ENCODE peak calls at places on chromosomes 16 and 17, in four cellular contexts. L is GM06990, Y is AG04450, R is psoas muscle. S is an unnamed sample.

GRCh38 chr16:23836404-23837291 is 865 bp downstream of the PRKCB start:
- DNase-seq in L (peak), R (peak), Y (no peak), S (no peak)

GRCh38 chr16:49513040-49513439 is 139.4 kb downstream of the C16orf78 start:
- DNase-seq in R (no peak), Y (no peak), L (no peak), S (no peak)

GRCh38 chr16:3058173-3059030 is 7.0 kb upstream of the IL32 start:
- DNase-seq in Y (no peak), R (peak), L (peak), S (no peak)

GRCh38 chr16:72677662-72678447 is 370.1 kb downstream of the ZFHX3 start:
- DNase-seq in L (no peak), R (no peak), Y (peak), S (no peak)

GRCh38 chr16:87684711-87685404 is 80.9 kb downstream of the KLHDC4 start:
- DNase-seq in R (no peak), Y (no peak), L (no peak), S (no peak)

GRCh38 chr16:50285406-50286003 is 19.2 kb downstream of the ADCY7 start:
- DNase-seq in Y (no peak), R (no peak), L (no peak), S (no peak)

GRCh38 chr16:54933281-54934150 is 2.9 kb downstream of the IRX5 start:
- DNase-seq in Y (no peak), R (no peak), L (no peak), S (no peak)

GRCh38 chr17:63190821-63191220 is 224.8 kb downstream of the TANC2 start:
- DNase-seq in Y (no peak), R (no peak), L (no peak), S (no peak)

GRCh38 chr17:75829747-75830146 is 14.5 kb downstream of the UNC13D start:
- DNase-seq in Y (no peak), L (no peak), R (no peak), S (no peak)

GRCh38 chr17:75828741-75829140 is 15.5 kb downstream of the UNC13D start:
- DNase-seq in Y (no peak), R (no peak), L (no peak), S (no peak)

GRCh38 chr17:75831032-75831567 is 13.1 kb downstream of the UNC13D start:
- DNase-seq in Y (no peak), R (no peak), L (no peak), S (no peak)

GRCh38 chr17:75832164-75832651 is 12.0 kb downstream of the UNC13D start:
- DNase-seq in L (no peak), Y (no peak), R (peak), S (no peak)

DNA sequence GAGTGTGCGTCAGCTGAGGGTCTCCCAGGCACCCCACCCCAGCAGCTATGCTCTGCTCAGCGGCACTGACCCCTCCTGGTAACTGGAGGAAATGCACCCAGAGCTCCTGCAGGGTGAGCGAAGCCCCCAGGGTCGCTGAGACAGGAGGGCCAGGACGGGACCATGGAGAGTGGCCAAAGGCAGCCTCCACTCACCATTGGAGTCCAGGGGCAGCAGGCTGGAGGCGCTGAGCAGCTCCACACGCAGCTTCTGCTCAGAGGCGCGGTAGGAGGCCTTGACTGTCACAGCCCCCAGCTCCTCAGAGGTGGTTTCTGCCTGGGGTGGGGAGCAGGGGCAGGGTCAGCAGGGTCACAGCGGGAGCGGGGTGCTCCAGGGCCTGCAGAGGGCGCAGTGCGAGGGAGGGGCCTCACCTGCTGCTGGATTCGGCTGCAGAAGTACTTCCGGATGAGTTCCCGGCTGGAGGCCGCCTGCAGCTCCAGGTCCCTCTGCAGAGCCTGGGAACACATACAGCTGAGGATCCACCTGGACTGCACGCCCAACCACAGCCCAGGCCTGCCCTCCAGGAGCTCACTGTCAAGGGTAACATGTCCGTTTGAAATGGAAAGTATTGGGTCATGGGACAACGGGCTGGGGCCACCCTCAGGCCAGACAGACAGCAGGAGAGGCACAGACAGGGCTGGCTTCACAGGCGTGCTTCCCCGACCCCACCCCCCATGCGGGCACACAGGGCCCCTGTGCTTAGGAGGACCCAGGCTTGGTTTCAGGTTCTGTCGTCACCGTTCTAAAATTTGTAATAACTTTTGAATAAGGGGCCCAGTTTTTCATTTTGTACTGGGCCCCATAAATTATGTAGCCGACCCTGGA is 13.8 kb downstream of the UNC13D start:
- DNase-seq in Y (no peak), L (no peak), R (no peak), S (no peak)
- H3K4me3 ChIP-seq in Y (no peak), L (no peak), R (no peak), S (no peak)

GRCh38 chr16:31093132-31093703 is 1.4 kb downstream of the VKORC1 start:
- DNase-seq in L (no peak), Y (no peak), R (no peak), S (no peak)
- H3K4me3 ChIP-seq in L (peak), Y (peak), R (peak), S (peak)

GRCh38 chr17:17823433-17824118 is 13.2 kb downstream of the SREBF1 start:
- DNase-seq in Y (no peak), L (peak), R (peak), S (peak)

GRCh38 chr17:17822189-17822978 is 14.4 kb downstream of the SREBF1 start:
- DNase-seq in L (no peak), Y (peak), R (peak), S (peak)

GRCh38 chr17:17824780-17825614 is 11.8 kb downstream of the SREBF1 start:
- DNase-seq in Y (no peak), R (no peak), L (no peak), S (no peak)

GRCh38 chr17:17826340-17826708 is 10.5 kb downstream of the SREBF1 start:
- DNase-seq in L (no peak), R (no peak), Y (no peak), S (no peak)

DNA sequence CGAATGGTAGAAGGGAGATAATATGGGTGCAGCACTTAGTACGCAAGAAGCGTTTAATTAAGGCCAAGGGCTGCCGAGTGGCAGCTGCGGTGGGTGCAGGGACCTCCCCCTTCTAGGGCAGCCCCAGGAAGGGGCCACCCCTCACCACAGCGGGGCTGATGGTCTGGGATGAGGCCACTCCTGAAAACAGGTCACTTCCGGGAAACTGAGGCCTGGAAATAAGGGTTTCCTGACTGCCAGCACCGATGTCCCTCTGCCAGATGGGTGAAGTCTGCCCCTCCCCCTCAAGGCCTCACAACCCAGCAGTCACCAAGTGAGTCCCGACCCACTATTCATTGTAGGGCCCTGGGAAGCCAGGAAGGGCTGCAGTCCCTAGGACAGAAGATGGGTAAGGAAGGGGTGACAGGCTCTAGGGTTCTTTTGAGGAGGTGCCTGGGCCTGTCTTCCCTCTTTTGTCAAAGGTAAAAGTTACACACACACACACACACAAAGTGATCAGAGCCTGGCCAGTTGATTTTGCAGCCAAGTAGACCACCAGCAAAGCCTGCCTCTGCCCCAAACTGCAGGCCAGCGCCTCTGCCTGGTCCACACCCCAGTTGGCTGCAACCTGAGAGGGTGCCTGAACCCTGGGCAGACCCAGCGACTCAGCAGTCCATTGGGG is 12.5 kb downstream of the SREBF1 start:
- DNase-seq in Y (no peak), L (no peak), R (no peak), S (no peak)
- H3K4me3 ChIP-seq in Y (peak), L (peak), R (peak), S (peak)

GRCh38 chr16:82016268-82016667 is 5.0 kb upstream of the SDR42E1 start:
- DNase-seq in Y (no peak), L (no peak), R (no peak), S (no peak)
- H3K4me3 ChIP-seq in Y (no peak), L (no peak), R (no peak), S (no peak)

GRCh38 chr17:37708008-37708615 is 36.7 kb downstream of the HNF1B start:
- DNase-seq in R (no peak), L (no peak), Y (no peak), S (no peak)
- H3K4me3 ChIP-seq in R (no peak), L (no peak), Y (no peak), S (no peak)

GRCh38 chr17:74465378-74466110 is 890 bp upstream of the CD300A start:
- DNase-seq in Y (no peak), R (no peak), L (no peak), S (no peak)

GRCh38 chr17:74467221-74467951 is 952 bp downstream of the CD300A start:
- DNase-seq in Y (no peak), L (peak), R (no peak), S (no peak)

GRCh38 chr17:74466111-74466784 is at the start of gene CD300A:
- DNase-seq in Y (no peak), R (peak), L (peak), S (no peak)

GRCh38 chr17:74464730-74465377 is 1.6 kb upstream of the CD300A start:
- DNase-seq in Y (no peak), R (no peak), L (no peak), S (no peak)

GRCh38 chr17:74466785-74467158 is 338 bp downstream of the CD300A start:
- DNase-seq in L (peak), R (no peak), Y (no peak), S (no peak)
- H3K4me3 ChIP-seq in L (peak), R (peak), Y (no peak), S (peak)